ENCODE peak calls at places on chromosomes 6 and 20, in four cellular contexts. P, D, Q and Z are unnamed samples.

GRCh38 chr20:57651977-57652864 is 32.0 kb upstream of the ZBP1 start:
- DNase-seq in P (no peak), D (no peak), Q (no peak), Z (peak)

GRCh38 chr20:38818113-38819065 is 12.9 kb downstream of the PPP1R16B start:
- DNase-seq in P (no peak), D (no peak), Q (no peak), Z (no peak)

GRCh38 chr20:5140195-5140594 is 13.4 kb downstream of the CDS2 start:
- DNase-seq in P (no peak), D (no peak), Q (no peak), Z (no peak)

GRCh38 chr6:30881987-30882763 is 2.1 kb upstream of the DDR1 start:
- DNase-seq in P (peak), D (peak), Q (no peak), Z (no peak)

GRCh38 chr20:1326031-1326930 is 2.7 kb downstream of the SDCBP2 start:
- DNase-seq in P (peak), D (no peak), Q (no peak), Z (peak)

GRCh38 chr6:142605922-142606321 is 304.1 kb downstream of the ADGRG6 start:
- DNase-seq in P (peak), D (peak), Q (no peak), Z (no peak)

GRCh38 chr6:4010682-4011081 is 68.3 kb downstream of the FAM217A start:
- DNase-seq in P (no peak), D (no peak), Q (no peak), Z (peak)

GRCh38 chr6:168252267-168252666 is 67.3 kb downstream of the DACT2 start:
- DNase-seq in P (no peak), D (no peak), Q (no peak), Z (no peak)

GRCh38 chr6:68710496-68710895 is 75.4 kb downstream of the ADGRB3 start:
- DNase-seq in P (no peak), D (no peak), Q (no peak), Z (no peak)

GRCh38 chr6:9646346-9647042 is 768.4 kb downstream of the TFAP2A start:
- DNase-seq in P (peak), D (peak), Q (no peak), Z (no peak)

GRCh38 chr20:31594558-31595379 is 10.3 kb upstream of the ID1 start:
- DNase-seq in P (no peak), D (no peak), Q (no peak), Z (no peak)

GRCh38 chr20:32975698-32976674 is 28.2 kb downstream of the SUN5 start:
- DNase-seq in P (no peak), D (no peak), Q (no peak), Z (peak)

GRCh38 chr6:12245360-12245759 is 44.8 kb upstream of the EDN1 start:
- DNase-seq in P (no peak), D (no peak), Q (no peak), Z (no peak)

GRCh38 chr6:3959385-3959784 is 110.2 kb downstream of the FAM50B start:
- DNase-seq in P (no peak), D (no peak), Q (no peak), Z (no peak)

GRCh38 chr20:56554869-56555268 is 21.8 kb downstream of the FAM209B start:
- DNase-seq in P (peak), D (peak), Q (peak), Z (no peak)

GRCh38 chr20:15475483-15475882 is 1097.8 kb downstream of the KIF16B start:
- DNase-seq in P (no peak), D (no peak), Q (peak), Z (no peak)

GRCh38 chr20:19618711-19619110 is 139.3 kb upstream of the RIN2 start:
- DNase-seq in P (no peak), D (no peak), Q (no peak), Z (no peak)

GRCh38 chr6:30411515-30412207 is 66.7 kb downstream of the RPP21 start:
- DNase-seq in P (peak), D (peak), Q (peak), Z (peak)

GRCh38 chr20:41456341-41456740 is 89.7 kb upstream of the EMILIN3 start:
- DNase-seq in P (peak), D (no peak), Q (no peak), Z (no peak)

GRCh38 chr6:109595998-109596397 is 95.0 kb downstream of the AK9 start:
- DNase-seq in P (peak), D (peak), Q (peak), Z (peak)

GRCh38 chr20:8967641-8968245 is 101.1 kb upstream of the PLCB4 start:
- DNase-seq in P (no peak), D (no peak), Q (peak), Z (no peak)

DNA sequence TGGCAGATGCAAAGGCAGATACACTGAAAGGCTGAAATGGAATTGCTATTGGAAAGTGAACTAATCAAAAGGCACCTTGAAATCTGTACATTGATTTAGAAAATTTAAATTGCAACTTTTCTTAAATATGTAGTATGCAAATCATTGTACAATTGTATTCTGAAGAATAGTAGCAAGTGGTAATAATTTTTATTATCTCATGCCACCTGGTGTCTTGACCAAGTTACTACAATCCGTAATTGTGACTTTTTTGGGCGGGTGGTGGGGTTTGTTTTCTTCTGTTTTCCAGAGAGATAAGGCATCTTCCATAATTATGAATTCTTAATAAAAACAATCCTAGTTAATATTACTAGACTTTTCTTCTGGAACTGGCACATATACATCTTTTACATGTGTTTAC is 12.5 kb upstream of the BCKDHB start:
- DNase-seq in P (peak), D (peak), Q (peak), Z (peak)
- H3K9ac ChIP-seq in P (no peak), D (no peak), Q (no peak), Z (no peak)

DNA sequence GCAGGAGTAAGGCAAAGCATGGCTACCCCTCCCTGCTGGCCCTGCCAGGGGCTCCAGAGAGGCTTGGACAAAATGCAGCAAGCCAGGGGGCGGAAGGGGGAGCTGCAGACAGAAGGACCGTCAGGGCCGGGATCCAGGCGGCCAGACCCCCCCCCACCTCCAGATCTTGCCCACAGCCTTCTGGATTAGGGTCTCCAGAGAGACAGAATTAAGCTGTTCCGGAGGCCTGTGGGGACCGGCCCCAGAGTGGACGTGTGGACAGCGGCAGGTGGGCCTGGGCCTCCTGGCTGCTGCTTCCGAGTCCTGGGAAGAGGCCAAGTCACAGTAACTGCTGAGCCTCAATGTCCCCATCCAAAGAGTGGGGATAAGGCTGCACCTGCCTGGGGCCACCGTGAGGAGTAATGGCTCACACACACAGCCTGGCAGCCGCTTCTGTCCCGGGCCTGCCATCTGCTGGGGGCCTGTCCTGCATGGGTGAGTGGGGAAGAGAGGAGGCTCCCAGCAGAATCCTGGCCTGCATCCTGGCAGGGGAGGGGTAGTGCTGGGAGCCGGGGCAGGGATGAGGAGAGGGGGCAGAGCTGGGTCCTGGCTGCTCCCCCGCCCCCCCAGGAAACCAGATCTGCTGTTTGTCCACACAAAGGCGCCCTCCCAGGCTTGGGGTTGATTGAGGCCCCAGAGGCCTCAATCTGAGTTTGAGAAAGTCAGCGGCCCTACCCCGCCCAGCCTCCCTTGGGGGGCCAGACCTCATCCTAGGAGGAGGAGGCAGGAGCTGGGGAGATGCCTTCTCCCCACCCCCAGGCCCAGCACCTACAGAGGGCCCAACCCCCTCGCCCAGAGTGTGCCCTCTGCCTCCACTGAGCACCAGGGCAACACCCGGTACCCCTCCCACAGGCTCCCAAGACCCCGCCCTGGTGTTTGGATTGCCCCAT is 3.9 kb downstream of the LAMA5 start:
- DNase-seq in P (no peak), D (no peak), Q (peak), Z (no peak)
- H3K9ac ChIP-seq in P (no peak), D (no peak), Q (peak), Z (no peak)

GRCh38 chr6:24910331-24910849 is 25.4 kb downstream of the RIPOR2 start:
- DNase-seq in P (peak), D (no peak), Q (no peak), Z (no peak)
- H3K9ac ChIP-seq in P (peak), D (peak), Q (no peak), Z (no peak)

DNA sequence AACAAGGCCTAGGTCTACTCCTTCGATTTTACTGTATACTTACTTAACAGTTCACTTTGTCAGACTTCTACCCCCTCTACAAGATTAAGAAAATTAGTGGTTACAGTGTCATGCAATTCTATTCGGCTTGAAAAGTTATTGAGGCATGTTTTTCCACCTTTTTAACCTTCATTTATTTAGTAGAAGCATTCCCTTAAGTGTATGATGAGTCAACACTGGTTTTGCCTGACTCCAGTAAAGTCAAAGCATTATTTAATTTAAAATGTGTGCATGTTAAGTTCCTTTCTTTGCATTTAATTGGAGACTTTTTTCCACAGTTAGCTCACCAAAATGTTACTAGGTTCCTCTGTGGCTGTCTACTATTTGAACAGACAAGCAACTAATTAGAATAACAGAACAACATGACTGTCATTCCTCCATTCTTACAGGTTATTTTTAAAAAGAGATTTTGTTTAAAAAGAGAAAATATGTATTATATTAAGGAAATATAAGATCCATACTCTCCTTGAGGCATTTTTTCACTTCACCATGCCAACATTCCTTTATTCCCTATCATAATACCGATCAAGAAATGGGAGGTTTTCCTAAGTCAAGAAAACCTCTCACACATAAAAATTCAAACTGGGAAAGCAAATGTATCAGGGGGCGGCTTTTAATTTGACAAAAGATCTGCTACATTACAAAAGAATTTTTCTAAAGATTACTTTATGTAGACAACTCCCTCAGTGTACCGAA is 361.1 kb downstream of the UTRN start:
- DNase-seq in P (peak), D (peak), Q (no peak), Z (no peak)
- H3K9ac ChIP-seq in P (no peak), D (no peak), Q (no peak), Z (no peak)